ENCODE peak calls at places on chromosomes 4 and X, in four cellular contexts. O is Panc1, M is heart left ventricle, E is GM23248. Y is an unnamed sample.

GRCh38 chr4:15164571-15164970 is 162.3 kb downstream of the CPEB2 start:
- DNase-seq in O (no peak), M (no peak), E (peak; percentile 46), Y (no peak)

GRCh38 chrX:46712733-46713132 is 46.2 kb downstream of the SLC9A7 start:
- DNase-seq in O (no peak), M (no peak), E (no peak), Y (no peak)

GRCh38 chr4:83149885-83150562 is 35.5 kb upstream of the PLAC8 start:
- DNase-seq in O (no peak), M (no peak), E (no peak), Y (no peak)

GRCh38 chr4:144350706-144351105 is 210.2 kb upstream of the GYPA start:
- DNase-seq in O (no peak), M (no peak), E (no peak), Y (no peak)

GRCh38 chrX:108177321-108177990 is 85.9 kb downstream of the ATG4A start:
- DNase-seq in O (no peak), M (no peak), E (no peak), Y (no peak)

GRCh38 chr4:128811571-128812359 is 2.3 kb downstream of the JADE1 start:
- DNase-seq in O (no peak), M (peak; percentile 94), E (peak; percentile 93), Y (peak; percentile 97)

GRCh38 chr4:184728858-184729257 is 5.0 kb downstream of the CENPU start:
- DNase-seq in O (no peak), M (no peak), E (no peak), Y (no peak)

GRCh38 chr4:102819588-102820365 is 7.6 kb downstream of the UBE2D3 start:
- DNase-seq in O (no peak), M (no peak), E (peak; percentile 31), Y (no peak)

GRCh38 chr4:88605744-88606143 is 13.5 kb downstream of the HERC3 start:
- DNase-seq in O (no peak), M (no peak), E (no peak), Y (no peak)

GRCh38 chr4:16867827-16868226 is 30.6 kb downstream of the LDB2 start:
- DNase-seq in O (no peak), M (no peak), E (no peak), Y (no peak)

GRCh38 chr4:86338989-86339388 is 20.9 kb downstream of the MAPK10 start:
- DNase-seq in O (peak; percentile 15), M (no peak), E (peak; percentile 95), Y (no peak)

GRCh38 chrX:10496345-10496965 is 123.9 kb downstream of the MID1 start:
- DNase-seq in O (no peak), M (no peak), E (peak; percentile 84), Y (no peak)

GRCh38 chr4:161254375-161254774 is 909.4 kb downstream of the FSTL5 start:
- DNase-seq in O (no peak), M (no peak), E (no peak), Y (no peak)

GRCh38 chr4:21769404-21770147 is 179.0 kb downstream of the KCNIP4 start:
- DNase-seq in O (no peak), M (no peak), E (peak; percentile 70), Y (no peak)

GRCh38 chr4:138576684-138577083 is 334.5 kb upstream of the SLC7A11 start:
- DNase-seq in O (no peak), M (no peak), E (peak; percentile 55), Y (no peak)

GRCh38 chr4:174365018-174365587 is 81.4 kb downstream of the CEP44 start:
- DNase-seq in O (no peak), M (no peak), E (peak; percentile 64), Y (no peak)
- H3K27ac ChIP-seq in O (no peak overlapping the region), M (no peak overlapping the region), E (no peak overlapping the region), Y (no peak overlapping the region)

GRCh38 chrX:154542723-154543424 is 3.8 kb downstream of the G6PD start:
- DNase-seq in O (no peak), M (no peak), E (no peak), Y (peak; percentile 79)
- H3K4me3 ChIP-seq in O (peak overlapping the region; percentile 31), M (peak overlapping the region; percentile 28), E (no peak overlapping the region), Y (no peak overlapping the region)

DNA sequence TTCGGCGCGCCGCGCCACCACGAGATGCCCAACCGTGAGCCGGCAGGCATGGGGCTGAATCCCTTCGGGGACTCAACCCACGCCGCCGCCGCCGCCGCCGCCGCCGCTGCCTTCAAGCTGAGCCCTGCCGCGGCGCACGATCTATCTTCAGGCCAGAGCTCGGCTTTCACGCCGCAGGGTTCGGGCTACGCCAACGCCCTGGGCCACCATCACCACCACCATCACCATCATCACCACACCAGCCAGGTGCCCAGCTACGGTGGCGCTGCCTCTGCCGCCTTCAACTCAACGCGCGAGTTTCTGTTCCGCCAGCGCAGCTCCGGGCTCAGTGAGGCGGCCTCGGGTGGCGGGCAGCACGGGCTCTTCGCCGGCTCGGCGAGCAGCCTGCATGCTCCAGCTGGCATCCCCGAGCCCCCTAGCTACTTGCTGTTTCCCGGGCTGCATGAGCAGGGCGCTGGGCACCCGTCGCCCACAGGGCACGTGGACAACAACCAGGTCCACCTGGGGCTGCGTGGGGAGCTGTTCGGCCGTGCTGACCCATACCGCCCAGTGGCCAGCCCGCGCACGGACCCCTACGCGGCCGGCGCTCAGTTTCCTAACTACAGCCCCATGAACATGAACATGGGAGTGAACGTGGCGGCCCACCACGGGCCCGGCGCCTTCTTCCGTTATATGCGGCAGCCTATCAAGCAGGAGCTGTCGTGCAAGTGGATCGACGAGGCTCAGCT is 983 bp downstream of the ZIC3 start:
- DNase-seq in O (no peak), M (no peak), E (peak; percentile 12), Y (no peak)
- H3K27me3 ChIP-seq in O (no peaks in the 10 kb centered on the region), M (peaks cover 13% of the 10 kb centered on the region), E (peaks cover 16% of the 10 kb centered on the region), Y (peaks cover 77% of the 10 kb centered on the region)

GRCh38 chr4:11542952-11543351 is 114.3 kb upstream of the HS3ST1 start:
- DNase-seq in O (no peak), M (no peak), E (no peak), Y (no peak)

GRCh38 chr4:11543710-11544109 is 115.0 kb upstream of the HS3ST1 start:
- DNase-seq in O (no peak), M (no peak), E (no peak), Y (no peak)

GRCh38 chr4:11548529-11549176 is 120.0 kb upstream of the HS3ST1 start:
- DNase-seq in O (no peak), M (no peak), E (no peak), Y (no peak)

GRCh38 chr4:11546391-11547160 is 117.9 kb upstream of the HS3ST1 start:
- DNase-seq in O (no peak), M (no peak), E (no peak), Y (no peak)

DNA sequence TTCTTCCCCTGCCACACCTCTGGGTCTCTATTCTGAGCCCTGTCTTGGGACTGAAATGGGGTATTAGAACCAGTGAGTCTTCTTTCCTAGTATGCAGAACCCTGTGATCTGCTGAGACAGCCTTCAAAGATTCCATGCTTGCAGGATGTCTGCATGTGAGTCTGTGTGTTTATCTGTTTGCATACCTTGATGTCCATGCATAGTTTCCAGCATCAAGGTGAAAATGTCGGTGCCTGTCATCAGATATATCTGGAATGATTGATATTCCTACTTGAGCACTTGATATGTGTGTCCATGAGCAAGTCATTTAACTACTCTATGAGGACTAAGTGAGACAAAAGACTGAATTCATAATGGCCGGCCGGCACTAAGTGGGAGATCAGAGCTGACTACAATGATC is 117.0 kb upstream of the HS3ST1 start:
- DNase-seq in O (no peak), M (no peak), E (no peak), Y (no peak)
- H3K27ac ChIP-seq in O (no peak overlapping the region), M (no peak overlapping the region), E (no peak overlapping the region), Y (no peak overlapping the region)

DNA sequence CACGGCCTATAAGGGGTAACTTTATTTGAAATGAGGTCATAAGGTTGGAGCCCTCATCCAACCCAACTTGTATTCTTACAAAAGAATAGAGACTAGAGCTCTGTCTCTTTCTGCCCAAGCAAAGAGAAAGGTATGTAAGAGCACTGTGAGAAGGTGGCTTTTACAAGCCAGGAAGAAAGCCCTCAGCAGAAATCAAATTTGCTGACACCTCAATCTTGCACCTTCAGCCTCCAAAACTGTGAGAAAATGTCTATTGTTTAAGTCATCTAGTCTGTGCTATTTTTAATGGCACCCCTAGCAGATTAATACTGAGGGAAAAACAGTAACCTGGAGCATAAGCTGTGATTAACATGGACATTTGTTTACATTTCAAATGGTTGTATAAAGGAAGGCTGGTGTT is 860.7 kb downstream of the PCDH7 start:
- DNase-seq in O (no peak), M (no peak), E (no peak), Y (no peak)
- H3K4me3 ChIP-seq in O (no peak overlapping the region), M (no peak overlapping the region), E (no peak overlapping the region), Y (no peak overlapping the region)

GRCh38 chr4:8540586-8540985 is 39.6 kb upstream of the GPR78 start:
- DNase-seq in O (no peak), M (no peak), E (no peak), Y (peak; percentile 59)
- H3K27me3 ChIP-seq in O (no peaks in the 10 kb centered on the region), M (no peaks in the 10 kb centered on the region), E (no peaks in the 10 kb centered on the region), Y (peaks cover 10% of the 10 kb centered on the region)

GRCh38 chr4:157270108-157270507 is 49.6 kb downstream of the GRIA2 start:
- DNase-seq in O (no peak), M (no peak), E (no peak), Y (no peak)

GRCh38 chr4:157270552-157270951 is 50.0 kb downstream of the GRIA2 start:
- DNase-seq in O (no peak), M (no peak), E (no peak), Y (no peak)

DNA sequence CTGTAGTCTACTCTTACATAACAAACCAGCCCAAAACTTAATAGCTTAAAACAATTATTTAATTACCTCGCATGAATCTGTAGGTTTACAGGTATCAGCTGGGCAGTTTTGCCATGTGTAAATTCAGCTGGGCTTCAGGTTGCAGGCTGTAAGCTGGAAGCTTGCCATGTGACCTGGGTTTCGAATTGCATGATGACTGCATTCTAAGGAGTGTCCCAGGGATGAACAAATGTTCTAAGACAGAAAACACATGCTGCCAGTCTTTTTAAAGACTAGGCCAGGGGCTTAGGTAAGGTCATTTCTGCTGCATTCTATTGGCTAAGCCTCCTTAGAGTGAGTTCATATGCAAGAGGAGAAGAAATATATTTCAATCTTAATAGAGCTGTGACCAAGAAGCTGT is 44.8 kb downstream of the GRIA2 start:
- DNase-seq in O (no peak), M (no peak), E (no peak), Y (no peak)
- H3K27ac ChIP-seq in O (no peak overlapping the region), M (no peak overlapping the region), E (no peak overlapping the region), Y (no peak overlapping the region)

DNA sequence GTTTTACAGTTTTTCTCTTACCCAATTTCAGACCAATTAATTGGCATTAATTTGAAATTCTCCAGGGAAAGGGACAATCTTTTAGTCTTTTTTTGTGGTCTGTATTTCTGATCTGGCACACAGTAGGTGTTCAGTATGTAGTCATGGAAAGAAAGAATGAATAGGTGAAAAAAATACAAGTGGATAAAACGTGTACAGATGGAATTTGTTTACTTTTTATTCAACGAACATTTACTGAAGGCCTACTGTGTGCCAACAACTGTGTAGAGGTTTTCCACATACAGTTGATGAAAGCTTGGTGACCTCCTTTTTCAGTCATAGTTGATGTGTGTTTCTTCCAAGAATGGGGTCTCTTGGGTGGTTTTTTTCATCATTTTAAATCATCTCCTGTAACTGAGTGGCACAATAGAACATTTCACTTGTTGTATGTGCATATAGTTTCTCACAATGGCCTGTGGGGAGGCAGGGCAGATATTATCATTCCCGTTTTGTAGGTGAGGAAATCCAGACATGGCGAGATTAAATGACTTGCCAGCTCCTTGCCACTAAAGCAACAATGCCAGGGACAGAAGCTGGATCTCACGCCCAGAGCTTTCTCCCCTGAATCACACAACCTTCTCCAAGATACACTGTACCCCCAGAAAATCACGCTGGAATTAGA is 102.4 kb downstream of the CEP135 start:
- DNase-seq in O (no peak), M (no peak), E (no peak), Y (no peak)
- H3K4me3 ChIP-seq in O (no peak overlapping the region), M (no peak overlapping the region), E (no peak overlapping the region), Y (no peak overlapping the region)